ENCODE peak calls at places on chromosomes 5 and 9, in eight cellular contexts. One of them, this sample, is unnamed.

GRCh38 chr9:99753436-99753835 is 68.2 kb upstream of the NR4A3 start:
- DNase-seq in ecto neural progenitor cell: no peak
- DNase-seq in AG10803: peak
- DNase-seq in psoas muscle: no peak
- DNase-seq in stimulated activated CD4-positive, alpha-beta T cell treated with anti-CD3 and anti-CD28 coated beads, Interleukin-1b, Interleukin-23, amount 100 ng/mL, for 1 hour: no peak
- DNase-seq in pulmonary artery endothelial cell: no peak
- DNase-seq in GM20000: no peak
- DNase-seq in NCI-H2171 treated with DMSO at 0.1 percent for 48 hours: no peak
- DNase-seq in this sample: no peak

GRCh38 chr5:68450245-68450852 is 234.8 kb downstream of the PIK3R1 start:
- DNase-seq in GM20000: no peak
- DNase-seq in psoas muscle: no peak
- DNase-seq in AG10803: no peak
- DNase-seq in pulmonary artery endothelial cell: no peak
- DNase-seq in NCI-H2171 treated with DMSO at 0.1 percent for 48 hours: no peak
- DNase-seq in ecto neural progenitor cell: no peak
- DNase-seq in stimulated activated CD4-positive, alpha-beta T cell treated with anti-CD3 and anti-CD28 coated beads, Interleukin-1b, Interleukin-23, amount 100 ng/mL, for 1 hour: no peak
- DNase-seq in this sample: no peak

GRCh38 chr9:123329329-123329955 is 26.6 kb upstream of the CRB2 start:
- DNase-seq in pulmonary artery endothelial cell: no peak
- DNase-seq in ecto neural progenitor cell: no peak
- DNase-seq in GM20000: no peak
- DNase-seq in stimulated activated CD4-positive, alpha-beta T cell treated with anti-CD3 and anti-CD28 coated beads, Interleukin-1b, Interleukin-23, amount 100 ng/mL, for 1 hour: no peak
- DNase-seq in psoas muscle: no peak
- DNase-seq in NCI-H2171 treated with DMSO at 0.1 percent for 48 hours: no peak
- DNase-seq in AG10803: peak
- DNase-seq in this sample: no peak

GRCh38 chr5:173802670-173803165 is 85.4 kb upstream of the CPEB4 start:
- DNase-seq in NCI-H2171 treated with DMSO at 0.1 percent for 48 hours: no peak
- DNase-seq in stimulated activated CD4-positive, alpha-beta T cell treated with anti-CD3 and anti-CD28 coated beads, Interleukin-1b, Interleukin-23, amount 100 ng/mL, for 1 hour: no peak
- DNase-seq in GM20000: no peak
- DNase-seq in ecto neural progenitor cell: no peak
- DNase-seq in AG10803: peak
- DNase-seq in pulmonary artery endothelial cell: no peak
- DNase-seq in psoas muscle: peak
- DNase-seq in this sample: no peak

GRCh38 chr9:35001803-35002502 is 12.4 kb downstream of the DNAJB5 start:
- DNase-seq in AG10803: no peak
- DNase-seq in stimulated activated CD4-positive, alpha-beta T cell treated with anti-CD3 and anti-CD28 coated beads, Interleukin-1b, Interleukin-23, amount 100 ng/mL, for 1 hour: no peak
- DNase-seq in ecto neural progenitor cell: no peak
- DNase-seq in NCI-H2171 treated with DMSO at 0.1 percent for 48 hours: no peak
- DNase-seq in psoas muscle: no peak
- DNase-seq in pulmonary artery endothelial cell: no peak
- DNase-seq in GM20000: peak
- DNase-seq in this sample: no peak

GRCh38 chr5:30209752-30210151 is 983.7 kb upstream of the CDH6 start:
- DNase-seq in stimulated activated CD4-positive, alpha-beta T cell treated with anti-CD3 and anti-CD28 coated beads, Interleukin-1b, Interleukin-23, amount 100 ng/mL, for 1 hour: no peak
- DNase-seq in ecto neural progenitor cell: no peak
- DNase-seq in pulmonary artery endothelial cell: no peak
- DNase-seq in NCI-H2171 treated with DMSO at 0.1 percent for 48 hours: no peak
- DNase-seq in psoas muscle: no peak
- DNase-seq in GM20000: no peak
- DNase-seq in AG10803: no peak
- DNase-seq in this sample: no peak

GRCh38 chr5:170464280-170465127 is 39.3 kb upstream of the KCNIP1 start:
- DNase-seq in ecto neural progenitor cell: no peak
- DNase-seq in pulmonary artery endothelial cell: no peak
- DNase-seq in GM20000: no peak
- DNase-seq in NCI-H2171 treated with DMSO at 0.1 percent for 48 hours: no peak
- DNase-seq in stimulated activated CD4-positive, alpha-beta T cell treated with anti-CD3 and anti-CD28 coated beads, Interleukin-1b, Interleukin-23, amount 100 ng/mL, for 1 hour: no peak
- DNase-seq in AG10803: no peak
- DNase-seq in psoas muscle: no peak
- DNase-seq in this sample: no peak

GRCh38 chr9:26131891-26132290 is 453.6 kb upstream of the TUSC1 start:
- DNase-seq in pulmonary artery endothelial cell: no peak
- DNase-seq in GM20000: no peak
- DNase-seq in ecto neural progenitor cell: no peak
- DNase-seq in NCI-H2171 treated with DMSO at 0.1 percent for 48 hours: no peak
- DNase-seq in stimulated activated CD4-positive, alpha-beta T cell treated with anti-CD3 and anti-CD28 coated beads, Interleukin-1b, Interleukin-23, amount 100 ng/mL, for 1 hour: no peak
- DNase-seq in AG10803: peak
- DNase-seq in psoas muscle: no peak
- DNase-seq in this sample: no peak

GRCh38 chr9:106880863-106881262 is 17.9 kb downstream of the ZNF462 start:
- DNase-seq in AG10803: peak
- DNase-seq in psoas muscle: peak
- DNase-seq in NCI-H2171 treated with DMSO at 0.1 percent for 48 hours: no peak
- DNase-seq in ecto neural progenitor cell: no peak
- DNase-seq in stimulated activated CD4-positive, alpha-beta T cell treated with anti-CD3 and anti-CD28 coated beads, Interleukin-1b, Interleukin-23, amount 100 ng/mL, for 1 hour: no peak
- DNase-seq in GM20000: no peak
- DNase-seq in pulmonary artery endothelial cell: no peak
- DNase-seq in this sample: no peak

GRCh38 chr9:114433720-114434255 is 46.0 kb upstream of the AKNA start:
- DNase-seq in pulmonary artery endothelial cell: no peak
- DNase-seq in stimulated activated CD4-positive, alpha-beta T cell treated with anti-CD3 and anti-CD28 coated beads, Interleukin-1b, Interleukin-23, amount 100 ng/mL, for 1 hour: no peak
- DNase-seq in ecto neural progenitor cell: no peak
- DNase-seq in NCI-H2171 treated with DMSO at 0.1 percent for 48 hours: no peak
- DNase-seq in psoas muscle: no peak
- DNase-seq in AG10803: no peak
- DNase-seq in GM20000: peak
- DNase-seq in this sample: no peak

GRCh38 chr9:78307360-78307759 is 10.4 kb downstream of the PSAT1 start:
- DNase-seq in pulmonary artery endothelial cell: no peak
- DNase-seq in stimulated activated CD4-positive, alpha-beta T cell treated with anti-CD3 and anti-CD28 coated beads, Interleukin-1b, Interleukin-23, amount 100 ng/mL, for 1 hour: no peak
- DNase-seq in GM20000: no peak
- DNase-seq in psoas muscle: no peak
- DNase-seq in AG10803: no peak
- DNase-seq in NCI-H2171 treated with DMSO at 0.1 percent for 48 hours: no peak
- DNase-seq in ecto neural progenitor cell: no peak
- DNase-seq in this sample: no peak

GRCh38 chr9:123267481-123268239 is 726 bp downstream of the STRBP start:
- DNase-seq in stimulated activated CD4-positive, alpha-beta T cell treated with anti-CD3 and anti-CD28 coated beads, Interleukin-1b, Interleukin-23, amount 100 ng/mL, for 1 hour: no peak
- DNase-seq in AG10803: no peak
- DNase-seq in pulmonary artery endothelial cell: no peak
- DNase-seq in NCI-H2171 treated with DMSO at 0.1 percent for 48 hours: no peak
- DNase-seq in GM20000: peak
- DNase-seq in ecto neural progenitor cell: peak
- DNase-seq in psoas muscle: peak
- DNase-seq in this sample: no peak

GRCh38 chr5:43301653-43302091 is 11.5 kb downstream of the HMGCS1 start:
- DNase-seq in stimulated activated CD4-positive, alpha-beta T cell treated with anti-CD3 and anti-CD28 coated beads, Interleukin-1b, Interleukin-23, amount 100 ng/mL, for 1 hour: no peak
- DNase-seq in pulmonary artery endothelial cell: no peak
- DNase-seq in AG10803: no peak
- DNase-seq in ecto neural progenitor cell: no peak
- DNase-seq in NCI-H2171 treated with DMSO at 0.1 percent for 48 hours: no peak
- DNase-seq in GM20000: no peak
- DNase-seq in psoas muscle: no peak
- DNase-seq in this sample: no peak

GRCh38 chr9:86735772-86736458 is 211.4 kb downstream of the GAS1 start:
- DNase-seq in stimulated activated CD4-positive, alpha-beta T cell treated with anti-CD3 and anti-CD28 coated beads, Interleukin-1b, Interleukin-23, amount 100 ng/mL, for 1 hour: no peak
- DNase-seq in AG10803: no peak
- DNase-seq in psoas muscle: no peak
- DNase-seq in pulmonary artery endothelial cell: no peak
- DNase-seq in GM20000: no peak
- DNase-seq in ecto neural progenitor cell: no peak
- DNase-seq in NCI-H2171 treated with DMSO at 0.1 percent for 48 hours: no peak
- DNase-seq in this sample: no peak

GRCh38 chr5:141623197-141623596 is 4.4 kb upstream of the DIAPH1 start:
- DNase-seq in psoas muscle: no peak
- DNase-seq in pulmonary artery endothelial cell: no peak
- DNase-seq in AG10803: no peak
- DNase-seq in GM20000: peak
- DNase-seq in stimulated activated CD4-positive, alpha-beta T cell treated with anti-CD3 and anti-CD28 coated beads, Interleukin-1b, Interleukin-23, amount 100 ng/mL, for 1 hour: no peak
- DNase-seq in ecto neural progenitor cell: no peak
- DNase-seq in NCI-H2171 treated with DMSO at 0.1 percent for 48 hours: no peak
- DNase-seq in this sample: no peak

GRCh38 chr5:9924614-9925013 is 294.5 kb upstream of the TAS2R1 start:
- DNase-seq in stimulated activated CD4-positive, alpha-beta T cell treated with anti-CD3 and anti-CD28 coated beads, Interleukin-1b, Interleukin-23, amount 100 ng/mL, for 1 hour: no peak
- DNase-seq in GM20000: no peak
- DNase-seq in NCI-H2171 treated with DMSO at 0.1 percent for 48 hours: no peak
- DNase-seq in AG10803: peak
- DNase-seq in ecto neural progenitor cell: no peak
- DNase-seq in pulmonary artery endothelial cell: peak
- DNase-seq in psoas muscle: no peak
- DNase-seq in this sample: no peak

GRCh38 chr5:124705577-124705976 is 40.9 kb downstream of the ZNF608 start:
- DNase-seq in ecto neural progenitor cell: no peak
- DNase-seq in pulmonary artery endothelial cell: no peak
- DNase-seq in psoas muscle: no peak
- DNase-seq in NCI-H2171 treated with DMSO at 0.1 percent for 48 hours: no peak
- DNase-seq in stimulated activated CD4-positive, alpha-beta T cell treated with anti-CD3 and anti-CD28 coated beads, Interleukin-1b, Interleukin-23, amount 100 ng/mL, for 1 hour: no peak
- DNase-seq in GM20000: no peak
- DNase-seq in AG10803: no peak
- DNase-seq in this sample: no peak

GRCh38 chr5:178281321-178281720 is 48.7 kb upstream of the PHYKPL start:
- DNase-seq in ecto neural progenitor cell: no peak
- DNase-seq in pulmonary artery endothelial cell: no peak
- DNase-seq in GM20000: no peak
- DNase-seq in AG10803: peak
- DNase-seq in psoas muscle: peak
- DNase-seq in stimulated activated CD4-positive, alpha-beta T cell treated with anti-CD3 and anti-CD28 coated beads, Interleukin-1b, Interleukin-23, amount 100 ng/mL, for 1 hour: no peak
- DNase-seq in NCI-H2171 treated with DMSO at 0.1 percent for 48 hours: no peak
- DNase-seq in this sample: no peak

GRCh38 chr5:113212244-113212920 is 222.4 kb downstream of the TSSK1B start:
- DNase-seq in NCI-H2171 treated with DMSO at 0.1 percent for 48 hours: peak
- DNase-seq in pulmonary artery endothelial cell: peak
- DNase-seq in stimulated activated CD4-positive, alpha-beta T cell treated with anti-CD3 and anti-CD28 coated beads, Interleukin-1b, Interleukin-23, amount 100 ng/mL, for 1 hour: no peak
- DNase-seq in GM20000: no peak
- DNase-seq in psoas muscle: no peak
- DNase-seq in AG10803: peak
- DNase-seq in ecto neural progenitor cell: no peak
- DNase-seq in this sample: peak

GRCh38 chr5:180642181-180643140 is 6.9 kb downstream of the FLT4 start:
- DNase-seq in GM20000: no peak
- DNase-seq in NCI-H2171 treated with DMSO at 0.1 percent for 48 hours: no peak
- DNase-seq in stimulated activated CD4-positive, alpha-beta T cell treated with anti-CD3 and anti-CD28 coated beads, Interleukin-1b, Interleukin-23, amount 100 ng/mL, for 1 hour: no peak
- DNase-seq in ecto neural progenitor cell: no peak
- DNase-seq in AG10803: no peak
- DNase-seq in pulmonary artery endothelial cell: no peak
- DNase-seq in psoas muscle: no peak
- DNase-seq in this sample: no peak

GRCh38 chr9:133850161-133850560 is 112.0 kb upstream of the SARDH start:
- DNase-seq in stimulated activated CD4-positive, alpha-beta T cell treated with anti-CD3 and anti-CD28 coated beads, Interleukin-1b, Interleukin-23, amount 100 ng/mL, for 1 hour: no peak
- DNase-seq in NCI-H2171 treated with DMSO at 0.1 percent for 48 hours: no peak
- DNase-seq in ecto neural progenitor cell: no peak
- DNase-seq in GM20000: no peak
- DNase-seq in psoas muscle: no peak
- DNase-seq in AG10803: no peak
- DNase-seq in pulmonary artery endothelial cell: no peak
- DNase-seq in this sample: no peak

GRCh38 chr5:85576666-85577065 is 1041.1 kb upstream of the COX7C start:
- DNase-seq in AG10803: no peak
- DNase-seq in psoas muscle: no peak
- DNase-seq in pulmonary artery endothelial cell: no peak
- DNase-seq in GM20000: no peak
- DNase-seq in NCI-H2171 treated with DMSO at 0.1 percent for 48 hours: peak
- DNase-seq in ecto neural progenitor cell: no peak
- DNase-seq in stimulated activated CD4-positive, alpha-beta T cell treated with anti-CD3 and anti-CD28 coated beads, Interleukin-1b, Interleukin-23, amount 100 ng/mL, for 1 hour: no peak
- DNase-seq in this sample: no peak

GRCh38 chr9:105216440-105217178 is 27.8 kb upstream of the SLC44A1 start:
- DNase-seq in AG10803: peak
- DNase-seq in NCI-H2171 treated with DMSO at 0.1 percent for 48 hours: no peak
- DNase-seq in pulmonary artery endothelial cell: no peak
- DNase-seq in psoas muscle: no peak
- DNase-seq in ecto neural progenitor cell: no peak
- DNase-seq in GM20000: no peak
- DNase-seq in stimulated activated CD4-positive, alpha-beta T cell treated with anti-CD3 and anti-CD28 coated beads, Interleukin-1b, Interleukin-23, amount 100 ng/mL, for 1 hour: no peak
- DNase-seq in this sample: no peak

GRCh38 chr9:13942695-13943094 is 371.2 kb downstream of the NFIB start:
- DNase-seq in NCI-H2171 treated with DMSO at 0.1 percent for 48 hours: peak
- DNase-seq in AG10803: peak
- DNase-seq in GM20000: no peak
- DNase-seq in stimulated activated CD4-positive, alpha-beta T cell treated with anti-CD3 and anti-CD28 coated beads, Interleukin-1b, Interleukin-23, amount 100 ng/mL, for 1 hour: no peak
- DNase-seq in ecto neural progenitor cell: no peak
- DNase-seq in psoas muscle: no peak
- DNase-seq in pulmonary artery endothelial cell: no peak
- DNase-seq in this sample: no peak